ENCODE peak calls at places on chromosome X, in five cellular contexts. P, M, J, D and T are unnamed samples.

GRCh38 chrX:21781525-21781924 is 23.6 kb upstream of the SMPX start:
- DNase-seq in D (no peak), J (no peak), M (no peak), P (no peak), T (no peak)

GRCh38 chrX:2829469-2830246 is 928 bp downstream of the GYG2 start:
- DNase-seq in D (no peak), J (no peak), M (no peak), P (no peak), T (no peak)

GRCh38 chrX:292900-293897 is 12.0 kb downstream of the PLCXD1 start:
- DNase-seq in J (peak; percentile 68), M (no peak), P (no peak), D (peak; percentile 27), T (no peak)

GRCh38 chrX:150768132-150768485 is 74.9 kb downstream of the MTMR1 start:
- DNase-seq in P (no peak), D (no peak), M (no peak), J (no peak), T (no peak)

GRCh38 chrX:110145854-110146253 is 142.9 kb downstream of the TMEM164 start:
- DNase-seq in J (no peak), D (no peak), M (peak; percentile 28), P (no peak), T (no peak)

GRCh38 chrX:8429692-8430249 is 34.9 kb upstream of the VCX3B start:
- DNase-seq in M (no peak), J (peak; percentile 41), P (no peak), D (no peak), T (no peak)

GRCh38 chrX:130415201-130415600 is 13.4 kb downstream of the RBMX2 start:
- DNase-seq in M (no peak), D (no peak), P (no peak), J (no peak), T (no peak)

GRCh38 chrX:136588060-136588459 is 56.0 kb downstream of the VGLL1 start:
- DNase-seq in D (no peak), J (no peak), P (no peak), M (peak; percentile 26), T (no peak)

GRCh38 chrX:30278365-30278764 is 30.8 kb downstream of the NR0B1 start:
- DNase-seq in M (no peak), P (no peak), J (no peak), D (no peak), T (no peak)

GRCh38 chrX:31318866-31319265 is 247.0 kb upstream of the FTHL17 start:
- DNase-seq in M (no peak), D (no peak), P (no peak), J (no peak), T (no peak)

GRCh38 chrX:112654871-112655270 is 24.9 kb downstream of the LHFPL1 start:
- DNase-seq in J (no peak), D (no peak), M (no peak), P (no peak), T (no peak)

GRCh38 chrX:6695717-6696116 is 160.8 kb upstream of the VCX3A start:
- DNase-seq in D (no peak), J (no peak), P (no peak), M (no peak), T (no peak)

GRCh38 chrX:42219231-42219630 is 295.9 kb upstream of the CASK start:
- DNase-seq in D (no peak), P (no peak), M (no peak), J (no peak), T (no peak)

GRCh38 chrX:117995378-117995777 is 121.2 kb downstream of the KLHL13 start:
- DNase-seq in D (no peak), M (no peak), J (no peak), P (no peak), T (no peak)

GRCh38 chrX:24148535-24149345 is 789 bp upstream of the ZFX start:
- DNase-seq in J (no peak), M (no peak), P (no peak), D (no peak), T (no peak)

GRCh38 chrX:31199051-31199769 is 127.4 kb upstream of the FTHL17 start:
- DNase-seq in P (no peak), D (no peak), J (no peak), M (no peak), T (no peak)

GRCh38 chrX:9374537-9374936 is 90.3 kb upstream of the TBL1X start:
- DNase-seq in J (no peak), P (no peak), D (no peak), M (no peak), T (no peak)

GRCh38 chrX:116417968-116418367 is 18.4 kb upstream of the SLC6A14 start:
- DNase-seq in P (no peak), J (no peak), M (no peak), D (no peak), T (no peak)

GRCh38 chrX:153494541-153495361 is at the start of gene BGN:
- DNase-seq in J (no peak), D (peak; percentile 46), M (no peak), P (peak; percentile 62), T (no peak)

GRCh38 chrX:153492543-153492942 is 2.2 kb upstream of the BGN start:
- DNase-seq in P (no peak), J (no peak), D (no peak), M (no peak), T (no peak)

GRCh38 chrX:153495362-153495751 is 577 bp downstream of the BGN start:
- DNase-seq in M (no peak), J (no peak), D (no peak), P (no peak), T (no peak)

GRCh38 chrX:153493085-153493484 is 1.7 kb upstream of the BGN start:
- DNase-seq in D (no peak), P (no peak), J (no peak), M (no peak), T (no peak)

GRCh38 chrX:153494061-153494460 is 719 bp upstream of the BGN start:
- DNase-seq in P (no peak), D (no peak), M (no peak), J (no peak), T (no peak)
- H3K27ac ChIP-seq in P (no peak overlapping the region), D (no peak overlapping the region), M (no peak overlapping the region), J (peak overlapping the region; percentile 65), T (no peak overlapping the region)

GRCh38 chrX:13219990-13220764 is 99.7 kb downstream of the ATXN3L start:
- DNase-seq in P (no peak), D (no peak), J (no peak), M (no peak), T (no peak)
- H3K27ac ChIP-seq in P (no peak overlapping the region), D (peak overlapping the region; percentile 46), J (no peak overlapping the region), M (no peak overlapping the region), T (no peak overlapping the region)

DNA sequence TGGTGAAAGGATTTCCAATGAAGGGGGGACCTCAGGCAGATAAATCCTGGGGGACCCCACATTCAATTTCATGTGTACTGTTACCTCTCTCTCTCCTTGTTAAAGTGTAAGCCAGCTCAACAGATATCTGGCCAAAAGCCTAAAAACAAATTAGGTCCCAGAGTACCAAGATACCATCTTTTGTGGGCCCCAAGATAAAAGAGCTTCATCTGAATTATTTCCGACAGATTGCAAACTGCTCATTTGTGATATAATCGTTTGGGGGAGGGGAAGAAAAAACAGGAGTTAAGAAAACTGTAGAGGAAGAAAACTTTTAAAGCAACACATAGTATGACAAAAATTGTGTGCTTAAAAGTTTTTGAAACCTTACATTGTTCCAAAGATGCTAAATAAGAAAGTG is 33.6 kb downstream of the GRIA3 start:
- DNase-seq in D (no peak), P (no peak), J (no peak), M (no peak), T (no peak)
- H3K27ac ChIP-seq in D (no peak overlapping the region), P (no peak overlapping the region), J (no peak overlapping the region), M (no peak overlapping the region), T (no peak overlapping the region)

GRCh38 chrX:40154229-40154852 is 56.6 kb upstream of the BCOR start:
- DNase-seq in M (no peak), P (peak; percentile 71), J (no peak), D (no peak), T (no peak)
- H3K27ac ChIP-seq in M (no peak overlapping the region), P (no peak overlapping the region), J (peak overlapping the region; percentile 59), D (no peak overlapping the region), T (no peak overlapping the region)

GRCh38 chrX:96407043-96407442 is 277.6 kb upstream of the DIAPH2 start:
- DNase-seq in D (no peak), M (no peak), P (no peak), J (no peak), T (no peak)
- H3K27ac ChIP-seq in D (no peak overlapping the region), M (no peak overlapping the region), P (no peak overlapping the region), J (peak overlapping the region; percentile 59), T (no peak overlapping the region)

DNA sequence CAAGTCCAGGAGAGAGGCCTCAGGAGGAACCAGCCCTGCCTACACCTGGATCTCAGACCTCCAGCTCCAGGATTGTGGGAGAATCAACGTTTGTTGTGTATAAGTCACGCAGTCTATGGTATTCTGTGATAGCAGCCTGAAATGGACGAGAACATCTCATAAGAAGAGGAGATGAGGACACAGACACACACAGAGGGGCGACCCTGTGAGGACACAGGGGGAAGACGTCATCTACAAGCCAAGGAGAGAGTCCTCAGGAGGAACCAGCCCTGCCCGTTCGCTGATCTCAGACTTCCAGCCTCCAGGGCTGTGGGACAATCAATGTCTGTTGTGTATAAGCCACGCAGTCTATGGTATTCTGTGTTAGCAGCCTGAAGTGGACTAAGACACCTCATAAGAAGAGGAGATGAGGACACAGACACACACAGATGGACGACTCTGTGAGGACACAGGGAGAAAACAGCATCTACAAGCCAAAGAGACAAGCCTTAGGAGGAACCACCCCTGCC is 20.3 kb downstream of the P2RY8 start:
- DNase-seq in P (no peak), J (no peak), M (no peak), D (peak; percentile 1), T (no peak)
- H3K27ac ChIP-seq in P (no peak overlapping the region), J (no peak overlapping the region), M (peak overlapping the region; percentile 2), D (no peak overlapping the region), T (no peak overlapping the region)

GRCh38 chrX:101220881-101221280 is 1.3 kb downstream of the DRP2 start:
- DNase-seq in M (no peak), P (no peak), J (no peak), D (no peak), T (no peak)

GRCh38 chrX:101219116-101219839 is at the start of gene DRP2:
- DNase-seq in P (no peak), M (no peak), J (no peak), D (no peak), T (no peak)

GRCh38 chrX:101223226-101223625 is 3.6 kb downstream of the DRP2 start:
- DNase-seq in P (no peak), J (no peak), M (no peak), D (no peak), T (no peak)

GRCh38 chrX:101217689-101218088 is 1.9 kb upstream of the DRP2 start:
- DNase-seq in M (no peak), D (no peak), J (no peak), P (no peak), T (no peak)

DNA sequence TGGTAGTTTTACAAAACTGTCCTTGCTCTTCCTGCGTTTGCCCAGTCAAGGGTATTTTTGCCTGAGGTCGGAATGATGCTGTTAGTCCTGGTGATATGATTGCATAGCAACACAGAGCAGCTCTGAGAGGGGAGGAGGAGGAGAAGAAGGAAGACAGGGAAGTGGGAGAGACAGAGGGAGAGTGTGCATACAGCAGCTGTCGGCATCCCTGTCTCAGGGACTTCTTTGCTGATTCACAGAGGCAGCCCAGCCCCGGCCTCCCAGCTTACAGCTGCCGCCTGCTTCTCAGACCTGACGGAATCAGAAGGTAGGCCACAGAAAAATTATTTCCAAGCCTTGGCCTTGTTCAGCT is 230 bp downstream of the DRP2 start:
- DNase-seq in P (no peak), M (no peak), J (no peak), D (no peak), T (no peak)
- H3K27ac ChIP-seq in P (no peak overlapping the region), M (no peak overlapping the region), J (no peak overlapping the region), D (no peak overlapping the region), T (no peak overlapping the region)

GRCh38 chrX:107752714-107753113 is 22.9 kb downstream of the TSC22D3 start:
- DNase-seq in D (no peak), P (no peak), J (no peak), M (no peak), T (no peak)
- H3K27ac ChIP-seq in D (no peak overlapping the region), P (no peak overlapping the region), J (no peak overlapping the region), M (no peak overlapping the region), T (no peak overlapping the region)